ENCODE peak calls at places on chromosome 17, in four cellular contexts. J is HEK293T, H is AG04450, D is DMS153. C is an unnamed sample.

GRCh38 chr17:10119203-10120112 is 78.9 kb downstream of the GAS7 start:
- DNase-seq in D (peak), H (no peak), J (no peak), C (no peak)

GRCh38 chr17:61064087-61064951 is 335.3 kb upstream of the TBX2 start:
- DNase-seq in H (no peak), J (no peak), D (no peak), C (no peak)

GRCh38 chr17:57337390-57337789 is 81.1 kb downstream of the MSI2 start:
- DNase-seq in D (peak), J (no peak), H (no peak), C (no peak)

GRCh38 chr17:7864995-7865650 is 7.3 kb downstream of the CYB5D1 start:
- DNase-seq in H (no peak), J (no peak), D (no peak), C (no peak)

GRCh38 chr17:81237591-81238489 is 1.0 kb downstream of the TEPSIN start:
- DNase-seq in D (no peak), H (no peak), J (no peak), C (no peak)

GRCh38 chr17:49817993-49818392 is 29.5 kb downstream of the KAT7 start:
- DNase-seq in J (no peak), H (no peak), D (no peak), C (no peak)

GRCh38 chr17:74206332-74206818 is 2.9 kb downstream of the RPL38 start:
- DNase-seq in H (no peak), J (no peak), D (no peak), C (no peak)

GRCh38 chr17:59798111-59798510 is 90.7 kb downstream of the VMP1 start:
- DNase-seq in D (no peak), J (no peak), H (no peak), C (no peak)

GRCh38 chr17:71966459-71967313 is 154.1 kb upstream of the SOX9 start:
- DNase-seq in D (no peak), J (no peak), H (no peak), C (no peak)

GRCh38 chr17:63950940-63951907 is 19.1 kb upstream of the CD79B start:
- DNase-seq in J (no peak), D (peak), H (no peak), C (peak)

GRCh38 chr17:45848868-45849535 is 4.3 kb downstream of the SPPL2C start:
- DNase-seq in H (no peak), D (no peak), J (no peak), C (peak)

GRCh38 chr17:71828182-71828596 is 292.6 kb upstream of the SOX9 start:
- DNase-seq in H (no peak), D (peak), J (peak), C (no peak)

GRCh38 chr17:73478768-73479424 is 165.3 kb downstream of the SDK2 start:
- DNase-seq in D (no peak), J (no peak), H (no peak), C (peak)

GRCh38 chr17:65786479-65786878 is 225.0 kb upstream of the AXIN2 start:
- DNase-seq in D (no peak), H (no peak), J (no peak), C (no peak)

GRCh38 chr17:60163108-60163784 is 13.5 kb downstream of the CA4 start:
- DNase-seq in J (peak), D (no peak), H (no peak), C (peak)

GRCh38 chr17:53628011-53628410 is 194.7 kb upstream of the KIF2B start:
- DNase-seq in H (no peak), J (no peak), D (no peak), C (no peak)

GRCh38 chr17:72390675-72391501 is 270.1 kb downstream of the SOX9 start:
- DNase-seq in D (no peak), J (no peak), H (no peak), C (no peak)

GRCh38 chr17:81388091-81388611 is 7.1 kb upstream of the BAHCC1 start:
- DNase-seq in D (no peak), J (no peak), H (no peak), C (no peak)

GRCh38 chr17:54937426-54937825 is 31.0 kb downstream of the COX11 start:
- DNase-seq in J (no peak), H (no peak), D (no peak), C (no peak)

GRCh38 chr17:29929006-29929543 is 953 bp downstream of the SSH2 start:
- DNase-seq in D (peak), H (no peak), J (peak), C (peak)

GRCh38 chr17:57549996-57550395 is 195.1 kb downstream of the CCDC182 start:
- DNase-seq in D (no peak), J (no peak), H (no peak), C (no peak)